ENCODE peak calls at places on chromosome 22, in four cellular contexts. Z, V, R and D are unnamed samples.

GRCh38 chr22:42691440-42691839 is 29.2 kb downstream of the A4GALT start:
- DNase-seq in V (no peak), R (no peak), Z (no peak), D (no peak)

GRCh38 chr22:24752091-24752623 is 22.4 kb downstream of the PIWIL3 start:
- DNase-seq in V (no peak), Z (no peak), R (no peak), D (no peak)

GRCh38 chr22:45302751-45303150 is 7.0 kb upstream of the FAM118A start:
- DNase-seq in Z (no peak), R (no peak), V (no peak), D (no peak)

GRCh38 chr22:29031236-29031982 is 30.2 kb downstream of the C22orf31 start:
- DNase-seq in V (peak; percentile 79), R (no peak), Z (peak; percentile 48), D (peak; percentile 39)

GRCh38 chr22:32627091-32627490 is 152.5 kb downstream of the FBXO7 start:
- DNase-seq in Z (peak; percentile 57), R (no peak), V (no peak), D (no peak)

GRCh38 chr22:29375436-29376076 is 12.8 kb downstream of the AP1B1 start:
- DNase-seq in R (no peak), V (no peak), Z (no peak), D (no peak)

GRCh38 chr22:47655930-47656329 is 893.5 kb downstream of the TBC1D22A start:
- DNase-seq in Z (no peak), V (no peak), R (no peak), D (no peak)

GRCh38 chr22:20748820-20749428 is 25.0 kb upstream of the SERPIND1 start:
- DNase-seq in R (no peak), Z (no peak), V (no peak), D (no peak)

GRCh38 chr22:19228174-19228573 is 49.6 kb upstream of the SLC25A1 start:
- DNase-seq in R (peak; percentile 10), Z (no peak), V (no peak), D (no peak)

GRCh38 chr22:25039754-25040153 is 87.2 kb downstream of the KIAA1671 start:
- DNase-seq in V (no peak), Z (no peak), R (no peak), D (no peak)

GRCh38 chr22:50473088-50473487 is 1.7 kb downstream of the SBF1 start:
- DNase-seq in R (no peak), Z (no peak), V (no peak), D (no peak)
- TF ChIP-seq CTCF in R (no peak), Z (no peak), V (peak; percentile 28), D (no peak)

DNA sequence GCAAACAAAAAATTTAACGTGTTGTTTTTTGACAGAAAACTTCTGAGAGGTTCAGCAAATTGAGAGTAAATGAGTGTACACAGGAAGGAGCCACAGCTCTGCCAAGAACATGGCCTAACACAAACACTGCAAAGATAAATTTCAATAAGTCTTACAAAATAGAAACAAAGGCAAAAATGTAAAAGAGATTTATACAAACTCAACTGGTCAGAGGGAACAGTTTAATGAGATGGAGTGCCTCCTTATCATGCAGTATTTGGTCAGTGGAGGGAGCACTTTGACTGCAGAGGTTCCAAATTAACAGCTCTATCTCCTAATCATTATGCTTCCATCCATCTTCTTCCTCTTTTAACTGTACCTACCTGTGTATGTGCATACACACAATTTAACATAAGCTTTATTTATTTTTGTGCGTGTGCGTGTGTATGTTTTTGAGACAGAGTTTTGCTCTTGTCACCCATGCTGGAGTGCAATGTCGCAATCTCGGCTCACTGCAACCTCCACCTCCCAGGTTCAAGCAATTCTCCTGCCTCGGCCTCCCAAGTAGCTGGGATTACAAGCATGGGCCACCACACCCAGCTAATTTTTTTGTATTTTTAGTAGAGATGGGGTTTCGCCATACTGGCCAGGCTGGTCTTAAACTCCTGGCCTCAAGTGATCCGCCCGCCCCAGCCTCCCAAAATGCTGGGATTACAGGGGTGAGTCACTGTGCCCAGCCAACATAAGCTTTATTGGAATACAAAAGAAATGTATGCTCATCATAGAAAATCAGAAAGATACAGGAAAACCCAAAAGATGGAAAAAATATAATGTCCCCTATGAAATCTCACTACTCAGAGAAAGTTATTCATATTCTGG is 111.9 kb downstream of the MRTFA start:
- DNase-seq in R (no peak), V (no peak), Z (no peak), D (no peak)
- TF ChIP-seq CTCF in R (no peak), V (peak; percentile 43), Z (no peak), D (no peak)

GRCh38 chr22:49393526-49393925 is 434.1 kb downstream of the BRD1 start:
- DNase-seq in V (no peak), R (no peak), Z (no peak), D (no peak)
- TF ChIP-seq CTCF in V (no peak), R (no peak), Z (no peak), D (no peak)

GRCh38 chr22:39452740-39453040 is 4.1 kb upstream of the MGAT3 start:
- DNase-seq in R (no peak), Z (no peak), V (no peak), D (no peak)

GRCh38 chr22:39457047-39457545 is 284 bp downstream of the MGAT3 start:
- DNase-seq in Z (no peak), V (no peak), R (no peak), D (no peak)

GRCh38 chr22:39454385-39454871 is 2.4 kb upstream of the MGAT3 start:
- DNase-seq in Z (no peak), R (no peak), V (no peak), D (no peak)

GRCh38 chr22:39456262-39457046 is at the start of gene MGAT3:
- DNase-seq in V (no peak), Z (no peak), R (no peak), D (no peak)

DNA sequence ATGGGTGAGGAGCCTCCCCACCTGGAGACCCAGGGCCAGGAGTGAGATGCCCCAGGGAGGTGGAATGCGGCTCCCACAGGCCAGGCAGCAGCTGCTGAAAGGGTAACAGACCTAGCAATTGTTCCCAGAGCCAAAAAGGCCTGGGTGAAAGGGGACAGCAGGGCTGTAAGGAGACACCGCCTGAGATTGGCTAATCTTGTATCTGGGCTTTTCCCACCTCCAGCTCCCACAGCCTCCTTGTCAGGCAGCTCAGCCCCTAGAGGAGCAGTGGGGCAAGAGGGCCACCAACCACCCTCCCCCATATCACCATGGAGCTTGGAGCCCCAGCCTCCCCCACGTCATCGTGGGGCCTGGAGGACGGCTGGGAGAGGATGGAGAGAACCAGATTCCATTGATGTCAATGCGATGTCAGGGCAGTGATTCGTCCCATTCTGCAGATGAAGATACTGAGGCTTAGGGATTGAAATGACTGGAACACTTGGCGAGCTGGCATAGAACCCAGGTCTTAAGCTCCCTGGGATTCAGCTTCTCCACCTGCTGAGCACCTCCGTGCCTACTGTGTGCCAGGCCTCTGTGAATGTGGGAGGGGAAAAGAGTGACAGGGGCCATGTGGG is 2.9 kb upstream of the MGAT3 start:
- DNase-seq in Z (no peak), R (no peak), V (no peak), D (no peak)
- TF ChIP-seq CTCF in Z (no peak), R (no peak), V (no peak), D (no peak)

GRCh38 chr22:37549704-37550059 is 10.6 kb upstream of the CDC42EP1 start:
- DNase-seq in Z (no peak), V (no peak), R (no peak), D (no peak)
- TF ChIP-seq CTCF in Z (no peak), V (peak; percentile 34), R (no peak), D (no peak)

DNA sequence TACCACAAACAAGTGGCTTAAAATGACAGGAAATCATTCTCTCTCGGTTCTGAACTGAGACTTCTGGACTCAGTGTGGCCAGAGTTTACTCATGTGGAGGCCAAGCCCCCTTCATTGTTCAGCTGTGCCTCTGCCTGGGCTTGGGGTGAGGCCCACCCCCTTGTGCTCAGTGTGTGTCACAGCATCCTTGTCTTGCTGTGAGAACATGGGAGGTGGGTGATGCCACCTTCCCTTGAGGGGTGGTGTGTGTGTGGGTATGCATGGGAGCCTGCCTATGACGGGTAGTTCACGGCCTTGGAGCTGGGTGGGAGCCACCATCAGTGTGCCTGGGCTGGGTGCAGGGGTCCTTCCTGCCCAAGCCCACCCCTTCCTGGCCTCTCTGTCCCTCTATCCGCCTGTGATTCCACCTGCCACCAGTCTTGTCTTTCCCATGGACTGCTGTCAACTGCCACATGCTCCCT is 101.7 kb downstream of the MORC2 start:
- DNase-seq in V (no peak), R (peak; percentile 75), Z (no peak), D (no peak)
- TF ChIP-seq CTCF in V (no peak), R (no peak), Z (no peak), D (no peak)

GRCh38 chr22:44090571-44090905 is 66.4 kb downstream of the PARVB start:
- DNase-seq in V (no peak), R (no peak), Z (no peak), D (no peak)

GRCh38 chr22:44091751-44092150 is 67.6 kb downstream of the PARVB start:
- DNase-seq in V (no peak), R (no peak), Z (no peak), D (no peak)

GRCh38 chr22:44089717-44090570 is 65.8 kb downstream of the PARVB start:
- DNase-seq in Z (no peak), V (no peak), R (no peak), D (no peak)

GRCh38 chr22:44092636-44093220 is 68.6 kb downstream of the PARVB start:
- DNase-seq in V (no peak), Z (no peak), R (no peak), D (no peak)

GRCh38 chr22:44091021-44091721 is 67.1 kb downstream of the PARVB start:
- DNase-seq in R (no peak), V (no peak), Z (no peak), D (no peak)
- TF ChIP-seq CTCF in R (no peak), V (peak; percentile 51), Z (no peak), D (no peak)

GRCh38 chr22:39361495-39361894 is 11.7 kb downstream of the SYNGR1 start:
- DNase-seq in Z (no peak), V (no peak), R (no peak), D (no peak)
- TF ChIP-seq CTCF in Z (no peak), V (no peak), R (no peak), D (no peak)

GRCh38 chr22:36386351-36386899 is 1.3 kb downstream of the MYH9 start:
- DNase-seq in R (no peak), Z (no peak), V (no peak), D (peak; percentile 60)
- TF ChIP-seq CTCF in R (no peak), Z (no peak), V (peak; percentile 7), D (no peak)